ENCODE peak calls at places on chromosomes 1 and 21, in five cellular contexts. One of them, this sample, is unnamed. For H3K4me1, the result is how much of the 10 kb centered on the place peaks cover.

GRCh38 chr1:18868354-18868753 is 8.9 kb upstream of the TAS1R2 start:
- DNase-seq in GM23248: no peak
- DNase-seq in tibial nerve: no peak
- DNase-seq in neuronal stem cell: no peak
- DNase-seq in kidney: no peak
- DNase-seq in this sample: no peak

GRCh38 chr1:26827663-26828062 is 1.2 kb downstream of the ZDHHC18 start:
- DNase-seq in tibial nerve: no peak
- DNase-seq in neuronal stem cell: no peak
- DNase-seq in kidney: peak
- DNase-seq in GM23248: peak
- DNase-seq in this sample: no peak

GRCh38 chr1:19597463-19598309 is 46.4 kb upstream of the NBL1 start:
- DNase-seq in kidney: no peak
- DNase-seq in GM23248: peak
- DNase-seq in tibial nerve: peak
- DNase-seq in neuronal stem cell: no peak
- DNase-seq in this sample: no peak

GRCh38 chr21:41453198-41453597 is 27.2 kb downstream of the MX1 start:
- DNase-seq in kidney: no peak
- DNase-seq in GM23248: no peak
- DNase-seq in tibial nerve: no peak
- DNase-seq in neuronal stem cell: no peak
- DNase-seq in this sample: no peak

GRCh38 chr1:160095382-160096105 is 2.9 kb downstream of the IGSF8 start:
- DNase-seq in kidney: peak
- DNase-seq in tibial nerve: no peak
- DNase-seq in GM23248: no peak
- DNase-seq in neuronal stem cell: no peak
- DNase-seq in this sample: no peak

GRCh38 chr1:23558140-23558871 is 995 bp downstream of the ID3 start:
- DNase-seq in neuronal stem cell: no peak
- DNase-seq in kidney: peak
- DNase-seq in tibial nerve: no peak
- DNase-seq in GM23248: peak
- DNase-seq in this sample: no peak

GRCh38 chr1:14095001-14095400 is 395.0 kb downstream of the PRDM2 start:
- DNase-seq in kidney: no peak
- DNase-seq in neuronal stem cell: peak
- DNase-seq in GM23248: peak
- DNase-seq in tibial nerve: no peak
- DNase-seq in this sample: no peak

GRCh38 chr1:171841050-171841910 is at the start of gene DNM3:
- DNase-seq in tibial nerve: peak
- DNase-seq in GM23248: peak
- DNase-seq in kidney: peak
- DNase-seq in neuronal stem cell: peak
- DNase-seq in this sample: no peak

GRCh38 chr1:40851643-40852042 is 10.5 kb downstream of the CITED4 start:
- DNase-seq in GM23248: no peak
- DNase-seq in kidney: no peak
- DNase-seq in neuronal stem cell: no peak
- DNase-seq in tibial nerve: no peak
- DNase-seq in this sample: no peak

GRCh38 chr1:39142394-39143060 is 62.0 kb upstream of the MACF1 start:
- DNase-seq in kidney: peak
- DNase-seq in neuronal stem cell: peak
- DNase-seq in tibial nerve: no peak
- DNase-seq in GM23248: no peak
- DNase-seq in this sample: no peak

GRCh38 chr1:40848530-40849189 is 13.5 kb downstream of the CITED4 start:
- DNase-seq in neuronal stem cell: peak
- DNase-seq in kidney: no peak
- DNase-seq in tibial nerve: peak
- DNase-seq in GM23248: peak
- DNase-seq in this sample: no peak

GRCh38 chr1:180462099-180462498 is 40.3 kb downstream of the ACBD6 start:
- DNase-seq in neuronal stem cell: no peak
- DNase-seq in tibial nerve: no peak
- DNase-seq in GM23248: no peak
- DNase-seq in kidney: no peak
- DNase-seq in this sample: no peak

GRCh38 chr1:41935226-41935625 is 16.5 kb upstream of the HIVEP3 start:
- DNase-seq in tibial nerve: no peak
- DNase-seq in GM23248: peak
- DNase-seq in neuronal stem cell: no peak
- DNase-seq in kidney: no peak
- DNase-seq in this sample: no peak

GRCh38 chr1:116178837-116179236 is 67.6 kb downstream of the MAB21L3 start:
- DNase-seq in GM23248: no peak
- DNase-seq in tibial nerve: no peak
- DNase-seq in neuronal stem cell: no peak
- DNase-seq in kidney: no peak
- DNase-seq in this sample: no peak

GRCh38 chr1:100320311-100321097 is 31.8 kb upstream of the CDC14A start:
- DNase-seq in neuronal stem cell: no peak
- DNase-seq in kidney: no peak
- DNase-seq in GM23248: no peak
- DNase-seq in tibial nerve: no peak
- DNase-seq in this sample: no peak

GRCh38 chr1:100187912-100188311 is 9.9 kb upstream of the LRRC39 start:
- DNase-seq in kidney: no peak
- DNase-seq in tibial nerve: peak
- DNase-seq in GM23248: peak
- DNase-seq in neuronal stem cell: no peak
- DNase-seq in this sample: no peak

GRCh38 chr1:100953915-100954314 is 58.0 kb downstream of the SLC30A7 start:
- DNase-seq in tibial nerve: no peak
- DNase-seq in kidney: no peak
- DNase-seq in GM23248: no peak
- DNase-seq in neuronal stem cell: no peak
- DNase-seq in this sample: no peak

GRCh38 chr1:214648776-214649175 is 45.8 kb downstream of the CENPF start:
- DNase-seq in GM23248: no peak
- DNase-seq in neuronal stem cell: no peak
- DNase-seq in kidney: no peak
- DNase-seq in tibial nerve: no peak
- DNase-seq in this sample: no peak

GRCh38 chr21:35428489-35428888 is 379.4 kb upstream of the RUNX1 start:
- DNase-seq in kidney: no peak
- DNase-seq in GM23248: peak
- DNase-seq in tibial nerve: peak
- DNase-seq in neuronal stem cell: no peak
- DNase-seq in this sample: no peak

GRCh38 chr1:17551755-17552234 is 12.3 kb downstream of the ARHGEF10L start:
- DNase-seq in tibial nerve: no peak
- DNase-seq in GM23248: peak
- DNase-seq in neuronal stem cell: no peak
- DNase-seq in kidney: peak
- DNase-seq in this sample: no peak

GRCh38 chr1:33724348-33724747 is 139.5 kb upstream of the HMGB4 start:
- DNase-seq in neuronal stem cell: no peak
- DNase-seq in tibial nerve: no peak
- DNase-seq in GM23248: peak
- DNase-seq in kidney: no peak
- DNase-seq in this sample: no peak

GRCh38 chr1:192251735-192252134 is 65.1 kb upstream of the RGS21 start:
- DNase-seq in kidney: peak
- DNase-seq in GM23248: no peak
- DNase-seq in tibial nerve: no peak
- DNase-seq in neuronal stem cell: no peak
- DNase-seq in this sample: no peak

GRCh38 chr1:44013949-44014348 is 17.3 kb downstream of the SLC6A9 start:
- DNase-seq in neuronal stem cell: no peak
- DNase-seq in GM23248: no peak
- DNase-seq in kidney: no peak
- DNase-seq in tibial nerve: no peak
- DNase-seq in this sample: no peak

GRCh38 chr1:66175107-66175506 is 358.8 kb upstream of the SGIP1 start:
- DNase-seq in GM23248: no peak
- DNase-seq in kidney: no peak
- DNase-seq in neuronal stem cell: no peak
- DNase-seq in tibial nerve: no peak
- DNase-seq in this sample: no peak

GRCh38 chr21:34933609-34934345 is 115.3 kb downstream of the RUNX1 start:
- DNase-seq in tibial nerve: no peak
- DNase-seq in GM23248: no peak
- DNase-seq in neuronal stem cell: no peak
- DNase-seq in kidney: no peak
- DNase-seq in this sample: no peak

GRCh38 chr1:206892351-206892984 is 4.8 kb upstream of the IL24 start:
- DNase-seq in GM23248: peak
- DNase-seq in tibial nerve: no peak
- DNase-seq in kidney: no peak
- DNase-seq in neuronal stem cell: no peak
- DNase-seq in this sample: no peak

GRCh38 chr1:10050611-10051010 is 17.9 kb downstream of the UBE4B start:
- DNase-seq in GM23248: no peak
- DNase-seq in tibial nerve: no peak
- DNase-seq in neuronal stem cell: no peak
- DNase-seq in kidney: no peak
- DNase-seq in this sample: no peak

DNA sequence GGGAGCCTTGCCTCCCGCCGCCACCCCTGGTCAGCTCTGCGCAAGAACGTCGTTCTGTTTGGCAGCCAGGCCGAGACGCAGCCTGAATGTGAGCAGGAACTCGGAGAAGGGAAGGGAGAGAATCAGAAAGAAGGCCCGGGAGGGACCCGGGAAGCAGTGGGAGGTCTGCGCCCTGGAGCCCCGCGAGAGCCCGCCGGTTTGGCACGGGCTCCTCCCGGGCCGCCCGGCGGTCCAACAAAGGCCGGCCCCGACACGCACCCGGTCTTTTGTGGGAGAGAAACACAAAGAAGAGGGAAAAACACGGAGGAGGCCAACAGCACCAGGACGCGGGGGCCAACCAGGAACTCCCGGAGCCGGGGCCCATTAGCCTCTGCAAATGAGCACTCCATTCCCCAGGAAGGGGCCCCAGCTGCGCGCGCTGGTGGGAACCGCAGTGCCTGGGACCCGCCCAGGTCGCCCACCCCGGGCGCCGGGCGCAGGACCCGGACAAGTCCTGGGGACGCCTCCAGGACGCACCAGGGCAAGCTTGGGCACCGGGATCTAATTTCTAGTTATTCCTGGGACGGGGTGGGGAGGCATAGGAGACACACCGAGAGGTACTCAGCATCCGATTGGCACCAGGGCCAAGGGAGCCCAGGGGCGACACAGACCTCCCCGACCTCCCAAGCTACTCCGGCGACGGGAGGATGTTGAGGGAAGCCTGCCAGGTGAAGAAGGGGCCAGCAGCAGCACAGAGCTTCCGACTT is 2.7 kb upstream of the OLIG2 start:
- DNase-seq in tibial nerve: no peak
- DNase-seq in kidney: no peak
- DNase-seq in GM23248: no peak
- DNase-seq in neuronal stem cell: no peak
- DNase-seq in this sample: no peak
- H3K4me1 ChIP-seq in tibial nerve: under half
- H3K4me1 ChIP-seq in kidney: under half
- H3K4me1 ChIP-seq in GM23248: under half
- H3K4me1 ChIP-seq in neuronal stem cell: under half
- H3K4me1 ChIP-seq in this sample: under half

DNA sequence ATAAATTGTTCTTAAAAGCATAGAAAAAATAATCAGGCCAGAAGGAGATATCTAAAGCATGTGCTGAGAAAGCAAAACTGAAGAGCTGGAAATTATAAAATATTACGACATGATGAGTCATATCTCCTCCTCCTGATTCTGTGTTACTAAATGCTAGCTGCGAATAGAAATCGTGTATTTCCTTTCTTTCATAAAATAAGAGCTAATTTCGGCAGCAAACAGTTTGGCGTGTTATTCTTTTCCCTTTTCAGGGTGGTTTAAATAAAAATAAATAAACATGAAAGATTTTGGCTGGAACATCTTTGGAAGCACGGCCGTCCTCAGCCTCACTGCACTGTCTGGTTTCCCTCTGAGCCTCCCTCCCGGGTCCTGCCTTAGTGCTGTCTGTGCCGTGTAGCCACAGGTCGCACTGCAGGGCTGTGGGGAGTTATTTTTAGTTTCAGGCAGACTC is 56.0 kb downstream of the ADARB1 start:
- DNase-seq in kidney: no peak
- DNase-seq in tibial nerve: no peak
- DNase-seq in neuronal stem cell: no peak
- DNase-seq in GM23248: peak
- DNase-seq in this sample: no peak
- H3K4me1 ChIP-seq in kidney: under half
- H3K4me1 ChIP-seq in tibial nerve: under half
- H3K4me1 ChIP-seq in neuronal stem cell: under half
- H3K4me1 ChIP-seq in GM23248: under half
- H3K4me1 ChIP-seq in this sample: under half

GRCh38 chr1:187819081-187819480 is 990.3 kb downstream of the PLA2G4A start:
- DNase-seq in neuronal stem cell: no peak
- DNase-seq in kidney: no peak
- DNase-seq in GM23248: no peak
- DNase-seq in tibial nerve: no peak
- DNase-seq in this sample: no peak
- H3K4me1 ChIP-seq in neuronal stem cell: under half
- H3K4me1 ChIP-seq in kidney: under half
- H3K4me1 ChIP-seq in GM23248: under half
- H3K4me1 ChIP-seq in tibial nerve: under half
- H3K4me1 ChIP-seq in this sample: under half

GRCh38 chr1:227911376-227911775 is 36.4 kb downstream of the WNT9A start:
- DNase-seq in kidney: no peak
- DNase-seq in tibial nerve: no peak
- DNase-seq in neuronal stem cell: no peak
- DNase-seq in GM23248: no peak
- DNase-seq in this sample: no peak
- H3K4me1 ChIP-seq in kidney: under half
- H3K4me1 ChIP-seq in tibial nerve: under half
- H3K4me1 ChIP-seq in neuronal stem cell: half or more
- H3K4me1 ChIP-seq in GM23248: under half
- H3K4me1 ChIP-seq in this sample: under half

DNA sequence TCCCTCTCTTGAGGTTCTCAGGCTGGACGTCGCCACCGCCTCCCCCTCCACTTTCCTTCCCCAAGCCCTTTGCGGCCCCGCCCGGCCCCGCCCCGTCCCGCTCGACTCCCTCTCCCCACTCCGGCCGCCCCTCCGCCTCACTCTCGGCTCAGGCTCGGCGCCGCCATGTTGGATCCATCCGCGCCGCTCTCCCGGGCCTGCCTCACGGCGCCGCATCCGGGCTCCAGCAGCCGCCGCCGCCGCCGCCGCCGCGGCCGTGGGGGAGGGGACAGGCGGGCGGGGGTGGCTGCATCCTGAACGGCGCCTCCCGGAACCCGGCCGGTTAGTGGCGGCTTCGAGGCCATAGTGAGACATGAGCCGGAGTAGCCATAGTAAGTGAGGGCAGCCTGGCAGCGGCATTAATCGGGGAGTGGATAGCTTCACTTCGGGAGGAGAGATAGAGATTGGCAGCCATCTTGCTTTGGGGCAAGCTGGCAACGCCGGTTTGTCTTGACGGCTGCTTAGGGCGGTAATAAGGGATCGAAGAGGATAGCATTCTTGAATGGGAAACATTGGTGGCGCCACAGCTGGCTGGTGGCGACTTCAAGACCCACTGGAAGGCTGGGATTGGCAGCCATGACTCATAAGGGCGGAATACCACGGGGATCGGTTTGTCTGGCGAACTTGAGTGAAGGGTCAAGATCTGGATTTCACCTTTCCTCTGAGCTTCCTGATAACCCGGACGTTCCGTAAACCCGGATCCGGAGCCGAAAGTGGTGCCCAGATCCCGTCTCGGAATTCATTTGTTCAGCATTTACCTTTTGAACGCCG is at the start of gene DEDD:
- DNase-seq in neuronal stem cell: peak
- DNase-seq in kidney: peak
- DNase-seq in tibial nerve: peak
- DNase-seq in GM23248: peak
- DNase-seq in this sample: peak
- H3K4me1 ChIP-seq in neuronal stem cell: under half
- H3K4me1 ChIP-seq in kidney: under half
- H3K4me1 ChIP-seq in tibial nerve: under half
- H3K4me1 ChIP-seq in GM23248: under half
- H3K4me1 ChIP-seq in this sample: under half

This sample was measured in Panc1.